ENCODE peak calls at places on chromosome 7, in eight cellular contexts. X, C, T, H, Y, F, G and N are unnamed samples.

GRCh38 chr7:157700237-157701005 is 363.6 kb downstream of the DNAJB6 start:
- DNase-seq in G (no peak), Y (no peak), T (no peak), C (peak; percentile 61), F (no peak), H (no peak), X (no peak), N (no peak)

GRCh38 chr7:128362670-128363069 is 1.2 kb upstream of the PRRT4 start:
- DNase-seq in T (no peak), F (peak; percentile 79), C (no peak), G (no peak), H (no peak), Y (no peak), X (no peak), N (peak; percentile 73)

GRCh38 chr7:31692451-31692850 is 5.4 kb downstream of the PPP1R17 start:
- DNase-seq in X (no peak), G (no peak), H (no peak), Y (no peak), F (no peak), C (no peak), T (no peak), N (no peak)

GRCh38 chr7:15821484-15822122 is 135.1 kb upstream of the MEOX2 start:
- DNase-seq in X (peak; percentile 65), C (no peak), F (peak; percentile 25), Y (no peak), G (no peak), H (no peak), T (no peak), N (no peak)

GRCh38 chr7:65269150-65269856 is 104.4 kb upstream of the ZNF92 start:
- DNase-seq in G (peak; percentile 87), H (no peak), T (peak; percentile 90), X (peak; percentile 47), F (peak; percentile 20), Y (peak; percentile 98), C (peak; percentile 99), N (peak; percentile 80)

GRCh38 chr7:119482209-119482608 is 790.8 kb upstream of the KCND2 start:
- DNase-seq in F (peak; percentile 13), C (peak; percentile 62), X (peak; percentile 4), H (peak; percentile 15), Y (peak; percentile 22), G (peak; percentile 93), T (peak; percentile 32), N (peak; percentile 11)

GRCh38 chr7:11507929-11508328 is 324.1 kb downstream of the THSD7A start:
- DNase-seq in C (peak; percentile 30), T (no peak), G (no peak), X (no peak), F (no peak), H (no peak), Y (no peak), N (no peak)

GRCh38 chr7:128827248-128827958 is 2.8 kb upstream of the FLNC start:
- DNase-seq in F (peak; percentile 94), X (peak; percentile 83), G (no peak), H (peak; percentile 79), T (no peak), Y (peak; percentile 44), C (peak; percentile 43), N (no peak)

GRCh38 chr7:153628825-153629224 is 423.4 kb upstream of the DPP6 start:
- DNase-seq in F (no peak), G (no peak), C (no peak), H (no peak), X (no peak), T (no peak), Y (no peak), N (no peak)

GRCh38 chr7:92969061-92969460 is 132.7 kb upstream of the CDK6 start:
- DNase-seq in G (no peak), F (no peak), Y (no peak), X (no peak), T (no peak), H (no peak), C (no peak), N (no peak)

GRCh38 chr7:75905785-75906604 is 9.0 kb upstream of the POR start:
- DNase-seq in F (peak; percentile 89), H (peak; percentile 77), Y (no peak), X (peak; percentile 83), C (peak; percentile 79), T (peak; percentile 97), G (no peak), N (peak; percentile 89)

GRCh38 chr7:106775552-106775936 is 89.5 kb upstream of the PIK3CG start:
- DNase-seq in G (no peak), T (no peak), Y (no peak), C (no peak), X (peak; percentile 75), F (peak; percentile 87), H (peak; percentile 58), N (peak; percentile 87)

GRCh38 chr7:94295805-94296204 is 98.9 kb upstream of the COL1A2 start:
- DNase-seq in T (peak; percentile 7), Y (peak; percentile 39), C (no peak), F (peak; percentile 94), H (no peak), X (peak; percentile 92), G (no peak), N (peak; percentile 30)

GRCh38 chr7:151018421-151019129 is 5.7 kb downstream of the ATG9B start:
- DNase-seq in X (no peak), H (peak; percentile 59), G (no peak), C (peak; percentile 66), T (no peak), F (peak; percentile 52), Y (no peak), N (no peak)

GRCh38 chr7:151017370-151017952 is 6.8 kb downstream of the ATG9B start:
- DNase-seq in H (no peak), C (no peak), G (no peak), F (no peak), Y (no peak), T (no peak), X (no peak), N (no peak)

GRCh38 chr7:151019130-151019447 is 5.2 kb downstream of the ATG9B start:
- DNase-seq in H (no peak), T (no peak), C (peak; percentile 42), X (no peak), F (no peak), G (no peak), Y (no peak), N (no peak)

GRCh38 chr7:151016942-151017341 is 7.4 kb downstream of the ATG9B start:
- DNase-seq in C (no peak), H (no peak), X (no peak), Y (no peak), G (no peak), F (no peak), T (no peak), N (no peak)

GRCh38 chr7:151017953-151018420 is 6.3 kb downstream of the ATG9B start:
- DNase-seq in H (peak; percentile 58), C (peak; percentile 90), Y (peak; percentile 98), X (peak; percentile 31), G (peak; percentile 68), F (peak; percentile 73), T (no peak), N (peak; percentile 25)
- H3K4me1 ChIP-seq in H (no peaks in the 10 kb centered on the region), C (peaks cover 34% of the 10 kb centered on the region), Y (peaks cover 27% of the 10 kb centered on the region), X (peaks cover 4% of the 10 kb centered on the region), G (peaks cover 10% of the 10 kb centered on the region), F (no peaks in the 10 kb centered on the region), T (peaks cover 47% of the 10 kb centered on the region), N (peaks cover 28% of the 10 kb centered on the region)

GRCh38 chr7:130935564-130936157 is 201.7 kb upstream of the KLF14 start:
- DNase-seq in X (no peak), F (no peak), C (no peak), Y (no peak), T (no peak), H (no peak), G (no peak), N (no peak)

GRCh38 chr7:130936202-130936931 is 202.4 kb upstream of the KLF14 start:
- DNase-seq in F (no peak), X (no peak), Y (no peak), T (no peak), G (no peak), C (no peak), H (no peak), N (no peak)

GRCh38 chr7:130932667-130933432 is 198.8 kb upstream of the KLF14 start:
- DNase-seq in Y (no peak), T (no peak), G (no peak), H (no peak), X (no peak), C (no peak), F (no peak), N (no peak)

GRCh38 chr7:130932088-130932487 is 198.1 kb upstream of the KLF14 start:
- DNase-seq in G (no peak), F (no peak), C (no peak), Y (no peak), X (no peak), H (no peak), T (no peak), N (no peak)

GRCh38 chr7:130933919-130934318 is 199.9 kb upstream of the KLF14 start:
- DNase-seq in G (no peak), H (no peak), F (no peak), C (no peak), T (no peak), X (no peak), Y (no peak), N (no peak)
- H4K20me1 ChIP-seq in G (peaks cover 17% of the 10 kb centered on the region), H (no peaks in the 10 kb centered on the region), F (peaks cover 15% of the 10 kb centered on the region), C (no peaks in the 10 kb centered on the region), T (no peaks in the 10 kb centered on the region), X (no peaks in the 10 kb centered on the region), Y (peaks cover 28% of the 10 kb centered on the region), N (no peaks in the 10 kb centered on the region)

GRCh38 chr7:107953924-107954303 is 49.0 kb downstream of the LAMB1 start:
- DNase-seq in C (no peak), H (no peak), F (no peak), X (peak; percentile 38), G (no peak), T (peak; percentile 19), Y (no peak), N (no peak)

GRCh38 chr7:107951896-107952295 is 51.1 kb downstream of the LAMB1 start:
- DNase-seq in H (peak; percentile 86), F (no peak), C (no peak), G (no peak), T (no peak), X (no peak), Y (no peak), N (no peak)

GRCh38 chr7:107953265-107953923 is 49.6 kb downstream of the LAMB1 start:
- DNase-seq in C (no peak), T (no peak), X (no peak), F (no peak), Y (peak; percentile 49), G (no peak), H (no peak), N (no peak)

GRCh38 chr7:107958764-107959526 is 44.0 kb downstream of the LAMB1 start:
- DNase-seq in G (no peak), C (no peak), H (no peak), X (peak; percentile 97), F (peak; percentile 92), Y (no peak), T (no peak), N (peak; percentile 87)

DNA sequence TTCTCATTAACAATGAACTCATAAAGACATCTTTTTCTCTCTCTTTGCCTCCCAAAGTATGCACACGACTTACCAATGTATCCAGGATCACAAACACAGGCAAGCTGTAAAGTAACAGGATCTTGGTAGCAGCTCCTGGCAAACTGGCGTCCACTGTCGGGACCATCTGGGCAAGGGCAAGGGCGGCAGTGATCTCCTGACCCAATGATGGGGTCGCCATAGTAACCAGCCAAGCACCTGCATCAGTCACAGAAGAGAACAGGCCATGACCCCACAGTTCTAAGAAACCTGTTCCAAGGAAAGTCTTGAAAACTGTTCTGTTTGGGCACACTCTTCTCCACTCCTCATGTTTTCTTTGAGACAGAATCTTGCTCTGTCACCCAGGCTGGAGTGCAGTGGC is 47.6 kb downstream of the LAMB1 start:
- DNase-seq in Y (no peak), X (no peak), T (no peak), F (no peak), G (no peak), H (no peak), C (no peak), N (no peak)
- H3K4me1 ChIP-seq in Y (peaks cover 30% of the 10 kb centered on the region), X (peaks cover 51% of the 10 kb centered on the region), T (peaks cover 43% of the 10 kb centered on the region), F (peaks cover 30% of the 10 kb centered on the region), G (no peaks in the 10 kb centered on the region), H (peaks cover 60% of the 10 kb centered on the region), C (peaks cover 16% of the 10 kb centered on the region), N (peaks cover 36% of the 10 kb centered on the region)

GRCh38 chr7:155714702-155715101 is 70.2 kb downstream of the RBM33 start:
- DNase-seq in X (no peak), F (no peak), H (no peak), G (no peak), Y (no peak), T (no peak), C (no peak), N (no peak)
- H4K20me1 ChIP-seq in X (no peaks in the 10 kb centered on the region), F (peaks cover 5% of the 10 kb centered on the region), H (peaks cover 62% of the 10 kb centered on the region), G (peaks cover 23% of the 10 kb centered on the region), Y (peaks cover 40% of the 10 kb centered on the region), T (peaks cover 35% of the 10 kb centered on the region), C (peaks cover 65% of the 10 kb centered on the region), N (peaks cover 1% of the 10 kb centered on the region)